ENCODE peak calls at places on chromosomes 11 and 22, in six cellular contexts. J is activated CD4-positive, alpha-beta T cell treated with anti-CD3 and anti-CD28 coated beads, Interleukin-2, amount 10 ng/mL, durations not matched to agents 7 days and 5 days; Z is psoas muscle; T is stimulated activated CD8-positive, alpha-beta memory T cell treated with anti-CD3 and anti-CD28 coated beads, Interleukin-7, amount 100 ng/mL, for 1 hour; R is MCF 10A; O is activated naive CD8-positive, alpha-beta T cell treated with anti-CD3 and anti-CD28 coated beads for 36 hours. P is an unnamed sample.

GRCh38 chr11:97703815-97704214 is 1314.0 kb downstream of the JRKL start:
- DNase-seq in J (no peak), Z (no peak), T (no peak), R (no peak), O (no peak), P (no peak)

GRCh38 chr11:88604255-88604654 is 266.7 kb upstream of the CTSC start:
- DNase-seq in J (no peak), Z (no peak), T (no peak), R (peak), O (no peak), P (no peak)

GRCh38 chr11:110896358-110896757 is 184.1 kb upstream of the ARHGAP20 start:
- DNase-seq in J (no peak), Z (no peak), T (no peak), R (peak), O (no peak), P (no peak)

GRCh38 chr22:25166266-25167056 is 33.2 kb upstream of the CRYBB3 start:
- DNase-seq in J (no peak), Z (no peak), T (no peak), R (no peak), O (no peak), P (no peak)

GRCh38 chr11:16857186-16857585 is 118.7 kb downstream of the C11orf58 start:
- DNase-seq in J (no peak), Z (no peak), T (no peak), R (no peak), O (no peak), P (no peak)

GRCh38 chr22:22958621-22959020 is 71.0 kb downstream of the IGLL5 start:
- DNase-seq in J (no peak), Z (no peak), T (no peak), R (no peak), O (no peak), P (no peak)

GRCh38 chr22:46458525-46458924 is 78.9 kb downstream of the CELSR1 start:
- DNase-seq in J (no peak), Z (no peak), T (no peak), R (no peak), O (no peak), P (no peak)

GRCh38 chr11:11672101-11672500 is 50.3 kb upstream of the GALNT18 start:
- DNase-seq in J (no peak), Z (no peak), T (no peak), R (no peak), O (no peak), P (no peak)

GRCh38 chr11:69055598-69056516 is 7.1 kb downstream of the TPCN2 start:
- DNase-seq in J (no peak), Z (peak), T (no peak), R (no peak), O (peak), P (peak)

GRCh38 chr11:103581680-103582265 is 454.7 kb upstream of the DDI1 start:
- DNase-seq in J (no peak), Z (no peak), T (no peak), R (no peak), O (no peak), P (no peak)

GRCh38 chr11:118674094-118674460 is 5.4 kb downstream of the TREH start:
- DNase-seq in J (no peak), Z (no peak), T (no peak), R (no peak), O (no peak), P (no peak)

GRCh38 chr22:45164217-45165123 is 745 bp downstream of the NUP50 start:
- DNase-seq in J (peak), Z (peak), T (no peak), R (no peak), O (peak), P (peak)

GRCh38 chr22:30878516-30879365 is 89.8 kb downstream of the MORC2 start:
- DNase-seq in J (no peak), Z (no peak), T (no peak), R (no peak), O (no peak), P (no peak)

GRCh38 chr22:31621507-31622160 is 40.4 kb downstream of the PISD start:
- DNase-seq in J (no peak), Z (no peak), T (no peak), R (no peak), O (no peak), P (no peak)

GRCh38 chr11:109892321-109892794 is 200.8 kb upstream of the ZC3H12C start:
- DNase-seq in J (no peak), Z (no peak), T (no peak), R (no peak), O (no peak), P (no peak)

GRCh38 chr11:74838188-74838587 is 89.5 kb downstream of the RNF169 start:
- DNase-seq in J (no peak), Z (no peak), T (no peak), R (no peak), O (no peak), P (no peak)

GRCh38 chr22:42644422-42645340 is 4.3 kb upstream of the ATP5MGL start:
- DNase-seq in J (no peak), Z (peak), T (no peak), R (no peak), O (no peak), P (no peak)

GRCh38 chr22:25853902-25854301 is 111.9 kb downstream of the MYO18B start:
- DNase-seq in J (no peak), Z (no peak), T (no peak), R (peak), O (no peak), P (no peak)

GRCh38 chr22:23858484-23858815 is 775 bp downstream of the SLC2A11 start:
- DNase-seq in J (no peak), Z (no peak), T (no peak), R (no peak), O (no peak), P (no peak)

GRCh38 chr11:9606799-9607510 is 33.5 kb downstream of the WEE1 start:
- DNase-seq in J (no peak), Z (no peak), T (no peak), R (peak), O (no peak), P (no peak)

GRCh38 chr11:11620966-11621880 is 582 bp downstream of the GALNT18 start:
- DNase-seq in J (peak), Z (peak), T (no peak), R (no peak), O (peak), P (peak)

GRCh38 chr11:27116684-27117083 is 76.1 kb downstream of the BBOX1 start:
- DNase-seq in J (no peak), Z (no peak), T (no peak), R (peak), O (no peak), P (no peak)

GRCh38 chr11:19939415-19939929 is 220.8 kb downstream of the DBX1 start:
- DNase-seq in J (no peak), Z (no peak), T (no peak), R (no peak), O (no peak), P (no peak)

GRCh38 chr11:69799582-69799981 is 19.6 kb downstream of the FGF3 start:
- DNase-seq in J (peak), Z (no peak), T (no peak), R (peak), O (no peak), P (no peak)

GRCh38 chr11:117345039-117345438 is 17.4 kb downstream of the CEP164 start:
- DNase-seq in J (no peak), Z (no peak), T (no peak), R (no peak), O (no peak), P (no peak)

GRCh38 chr11:75159081-75159953 is 8.4 kb downstream of the SLCO2B1 start:
- DNase-seq in J (no peak), Z (no peak), T (no peak), R (no peak), O (no peak), P (no peak)

GRCh38 chr11:38169286-38169685 is 1571.2 kb upstream of the RAG2 start:
- DNase-seq in J (no peak), Z (no peak), T (no peak), R (peak), O (no peak), P (no peak)

GRCh38 chr22:49530671-49531532 is 296.8 kb downstream of the BRD1 start:
- DNase-seq in J (no peak), Z (no peak), T (no peak), R (no peak), O (no peak), P (no peak)

GRCh38 chr22:30251661-30252226 is 5.2 kb upstream of the LIF start:
- DNase-seq in J (no peak), Z (no peak), T (no peak), R (peak), O (no peak), P (no peak)

GRCh38 chr11:116694815-116695590 is 77.8 kb downstream of the BUD13 start:
- DNase-seq in J (no peak), Z (no peak), T (no peak), R (peak), O (no peak), P (no peak)

GRCh38 chr22:50250249-50250554 is 863 bp downstream of the HDAC10 start:
- DNase-seq in J (no peak), Z (no peak), T (no peak), R (no peak), O (no peak), P (no peak)

GRCh38 chr22:40898850-40899357 is 37.0 kb upstream of the DNAJB7 start:
- DNase-seq in J (peak), Z (no peak), T (no peak), R (peak), O (no peak), P (peak)

GRCh38 chr11:69040581-69041260 is 8.0 kb upstream of the TPCN2 start:
- DNase-seq in J (no peak), Z (no peak), T (no peak), R (no peak), O (peak), P (no peak)

GRCh38 chr11:44030276-44030932 is 17.4 kb upstream of the ACCSL start:
- DNase-seq in J (no peak), Z (no peak), T (no peak), R (no peak), O (no peak), P (no peak)

GRCh38 chr11:121318848-121319834 is 26.6 kb downstream of the SC5D start:
- DNase-seq in J (peak), Z (no peak), T (no peak), R (peak), O (no peak), P (peak)

GRCh38 chr11:1559103-1559951 is 12.7 kb downstream of the DUSP8 start:
- DNase-seq in J (no peak), Z (peak), T (no peak), R (peak), O (no peak), P (no peak)

GRCh38 chr11:1631066-1631568 is 1.5 kb downstream of the KRTAP5-5 start:
- DNase-seq in J (no peak), Z (no peak), T (no peak), R (no peak), O (no peak), P (no peak)

GRCh38 chr11:65431452-65432132 is 9.0 kb downstream of the NEAT1 start:
- DNase-seq in J (no peak), Z (no peak), T (no peak), R (peak), O (peak), P (peak)

GRCh38 chr11:87083029-87083428 is 45.3 kb downstream of the TMEM135 start:
- DNase-seq in J (no peak), Z (no peak), T (no peak), R (no peak), O (no peak), P (no peak)

P was measured in activated CD8-positive, alpha-beta T cell treated with anti-CD3 and anti-CD28 coated beads, Interleukin-2, amount 10 ng/mL, durations not matched to agents 7 days and 5 days.